ENCODE peak calls at places on chromosomes 13 and 19, in eight cellular contexts. Y is kidney epithelial cell; S is amniotic stem cell; T is activated CD8-positive, alpha-beta memory T cell treated with anti-CD3 and anti-CD28 coated beads for 24 hours; N is T-cell; J is substantia nigra; E is stimulated activated CD4-positive, alpha-beta T cell treated with anti-CD3 and anti-CD28 coated beads, Interleukin-12 subunit alpha, Interleukin-12 subunit beta, amount 100 ng/mL, for 48 hours; G is stimulated activated CD8-positive, alpha-beta memory T cell treated with anti-CD3 and anti-CD28 coated beads, Interleukin-2, amount 100 ng/mL, for 1 hour. Z is an unnamed sample.

GRCh38 chr13:112760931-112761330 is 71.1 kb downstream of the ATP11A start:
- DNase-seq in Y (no peak), N (no peak), S (no peak), T (no peak), G (no peak), J (no peak), E (no peak), Z (no peak)

GRCh38 chr19:45955905-45956608 is 17.6 kb downstream of the NOVA2 start:
- DNase-seq in E (no peak), G (no peak), S (no peak), T (no peak), J (peak; percentile 47), Y (peak; percentile 23), N (no peak), Z (no peak)

GRCh38 chr13:113843063-113843654 is 20.7 kb downstream of the GAS6 start:
- DNase-seq in G (no peak), J (no peak), T (no peak), S (no peak), N (no peak), Y (no peak), E (no peak), Z (no peak)

GRCh38 chr19:15432629-15433518 is 14.1 kb upstream of the AKAP8L start:
- DNase-seq in Y (no peak), E (peak; percentile 93), T (peak; percentile 96), N (peak; percentile 86), J (peak; percentile 69), S (peak; percentile 90), G (peak; percentile 86), Z (peak; percentile 90)

GRCh38 chr19:10113964-10114650 is 2.6 kb downstream of the P2RY11 start:
- DNase-seq in J (no peak), E (no peak), T (peak; percentile 79), G (no peak), Y (no peak), S (no peak), N (no peak), Z (no peak)

GRCh38 chr13:88461272-88462009 is 790.3 kb downstream of the SLITRK5 start:
- DNase-seq in J (no peak), T (no peak), N (no peak), Y (no peak), E (no peak), S (no peak), G (no peak), Z (no peak)

GRCh38 chr13:104461049-104461448 is 1394.8 kb upstream of the SLC10A2 start:
- DNase-seq in E (no peak), J (no peak), G (no peak), Y (no peak), N (no peak), T (no peak), S (no peak), Z (no peak)

GRCh38 chr13:72194531-72194930 is 327.5 kb upstream of the DACH1 start:
- DNase-seq in N (no peak), T (no peak), J (no peak), E (no peak), Y (no peak), S (no peak), G (no peak), Z (no peak)

GRCh38 chr19:28334419-28334818 is 878.5 kb downstream of the UQCRFS1 start:
- DNase-seq in E (no peak), S (no peak), J (no peak), T (no peak), Y (no peak), N (no peak), G (no peak), Z (no peak)

GRCh38 chr19:58084596-58085347 is 13.3 kb downstream of the ZSCAN18 start:
- DNase-seq in N (no peak), T (no peak), J (no peak), Y (no peak), G (no peak), S (no peak), E (no peak), Z (no peak)

GRCh38 chr19:14786421-14786851 is 8.1 kb upstream of the ADGRE2 start:
- DNase-seq in E (no peak), J (no peak), S (no peak), T (peak; percentile 63), N (no peak), Y (no peak), G (no peak), Z (no peak)

GRCh38 chr19:33196446-33197193 is 2.5 kb downstream of the LRP3 start:
- DNase-seq in G (no peak), N (no peak), J (no peak), E (no peak), S (no peak), Y (no peak), T (no peak), Z (no peak)

GRCh38 chr19:50003810-50004419 is 21.3 kb downstream of the VRK3 start:
- DNase-seq in E (peak; percentile 40), G (peak; percentile 6), Y (peak; percentile 83), T (peak; percentile 62), S (peak; percentile 91), N (no peak), J (no peak), Z (no peak)

GRCh38 chr19:33376423-33376822 is 2.9 kb downstream of the CEBPG start:
- DNase-seq in J (no peak), G (no peak), T (no peak), E (no peak), S (peak; percentile 16), Y (no peak), N (no peak), Z (no peak)

GRCh38 chr13:30408319-30409101 is 13.8 kb upstream of the UBE2L5 start:
- DNase-seq in S (peak; percentile 33), G (peak; percentile 83), Y (no peak), N (peak; percentile 79), T (peak; percentile 97), E (peak; percentile 91), J (peak; percentile 72), Z (peak; percentile 84)

Z was measured in mesothelial cell of epicardium.